ENCODE peak calls at places on chromosomes 16 and 17, in six cellular contexts. L is esophagus muscularis mucosa, J is right cardiac atrium, H is ascending aorta, N is AG04450, E is tibial artery. S is an unnamed sample.

GRCh38 chr16:2515180-2515803 is 1.5 kb downstream of the ATP6V0C start:
- DNase-seq in L (no peak), J (peak; percentile 22), H (no peak), N (no peak), E (no peak), S (no peak)

GRCh38 chr17:4948997-4949320 is 629 bp upstream of the PFN1 start:
- DNase-seq in L (peak; percentile 93), J (peak; percentile 87), H (peak; percentile 91), N (no peak), E (peak; percentile 78), S (peak; percentile 51)

GRCh38 chr16:88731699-88732098 is 25.4 kb downstream of the CTU2 start:
- DNase-seq in L (no peak), J (no peak), H (no peak), N (no peak), E (no peak), S (no peak)

GRCh38 chr17:3635474-3636153 is 436 bp downstream of the SHPK start:
- DNase-seq in L (no peak), J (no peak), H (no peak), N (no peak), E (no peak), S (no peak)

GRCh38 chr17:2911035-2911754 is 115.0 kb downstream of the RAP1GAP2 start:
- DNase-seq in L (no peak), J (no peak), H (no peak), N (no peak), E (no peak), S (no peak)

GRCh38 chr16:50742521-50743150 is 750 bp downstream of the CYLD start:
- DNase-seq in L (peak; percentile 89), J (peak; percentile 37), H (peak; percentile 68), N (no peak), E (peak; percentile 31), S (no peak)

GRCh38 chr17:81059026-81059425 is 24.1 kb downstream of the BAIAP2 start:
- DNase-seq in L (no peak), J (peak; percentile 34), H (no peak), N (no peak), E (no peak), S (no peak)

GRCh38 chr17:7045492-7046126 is 1.7 kb upstream of the SLC16A11 start:
- DNase-seq in L (no peak), J (no peak), H (no peak), N (peak; percentile 67), E (no peak), S (no peak)

GRCh38 chr17:2362416-2362815 is 25.1 kb downstream of the SGSM2 start:
- DNase-seq in L (no peak), J (no peak), H (no peak), N (no peak), E (no peak), S (no peak)

GRCh38 chr16:6684076-6684673 is 648.5 kb upstream of the RBFOX1 start:
- DNase-seq in L (peak; percentile 89), J (no peak), H (no peak), N (no peak), E (no peak), S (peak; percentile 7)

GRCh38 chr17:13462161-13462560 is 139.6 kb downstream of the HS3ST3A1 start:
- DNase-seq in L (peak; percentile 80), J (no peak), H (no peak), N (peak; percentile 55), E (no peak), S (no peak)

GRCh38 chr17:21376835-21377690 is 906 bp downstream of the KCNJ12 start:
- DNase-seq in L (no peak), J (peak; percentile 40), H (no peak), N (no peak), E (no peak), S (no peak)

GRCh38 chr17:58384900-58385299 is 32.4 kb downstream of the RNF43 start:
- DNase-seq in L (no peak), J (no peak), H (no peak), N (no peak), E (no peak), S (no peak)

GRCh38 chr17:58382885-58383248 is 30.9 kb upstream of the SUPT4H1 start:
- DNase-seq in L (no peak), J (no peak), H (no peak), N (no peak), E (no peak), S (no peak)

GRCh38 chr17:58385359-58385899 is 31.9 kb downstream of the RNF43 start:
- DNase-seq in L (no peak), J (no peak), H (no peak), N (no peak), E (no peak), S (no peak)

GRCh38 chr17:58382108-58382884 is 30.3 kb upstream of the SUPT4H1 start:
- DNase-seq in L (no peak), J (no peak), H (no peak), N (no peak), E (no peak), S (no peak)

DNA sequence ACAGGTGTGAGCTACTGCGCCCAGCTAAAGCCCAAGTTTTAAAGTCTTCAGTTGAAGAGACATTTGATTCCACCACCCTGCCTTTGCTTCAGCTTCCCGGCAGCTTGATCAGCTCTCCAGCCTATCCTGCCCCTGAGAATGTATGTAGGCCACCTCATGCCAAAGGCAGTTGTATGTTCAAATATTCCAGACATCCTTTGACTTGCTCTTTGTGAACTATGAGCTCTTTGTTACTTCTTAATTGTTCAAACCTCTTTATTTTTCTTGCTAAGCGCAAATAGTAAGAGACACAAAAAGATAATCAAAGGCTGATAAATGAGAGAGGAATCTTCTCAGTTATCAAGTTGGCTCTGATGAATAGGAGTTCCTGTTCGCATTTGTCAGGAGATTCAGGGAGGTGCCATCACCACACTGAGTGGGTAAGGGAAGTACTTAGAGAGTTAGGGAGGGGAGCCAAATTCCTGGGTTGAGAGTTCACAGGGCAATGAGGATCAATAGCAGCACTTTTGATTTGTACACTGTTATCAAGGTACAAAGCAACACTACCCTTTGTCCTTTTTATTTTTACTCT is 32.0 kb upstream of the SUPT4H1 start:
- DNase-seq in L (no peak), J (no peak), H (no peak), N (no peak), E (no peak), S (no peak)
- H3K27ac ChIP-seq in L (no peak overlapping the region), J (no peak overlapping the region), H (no peak overlapping the region), N (no peak overlapping the region), E (no peak overlapping the region), S (no peak overlapping the region)

DNA sequence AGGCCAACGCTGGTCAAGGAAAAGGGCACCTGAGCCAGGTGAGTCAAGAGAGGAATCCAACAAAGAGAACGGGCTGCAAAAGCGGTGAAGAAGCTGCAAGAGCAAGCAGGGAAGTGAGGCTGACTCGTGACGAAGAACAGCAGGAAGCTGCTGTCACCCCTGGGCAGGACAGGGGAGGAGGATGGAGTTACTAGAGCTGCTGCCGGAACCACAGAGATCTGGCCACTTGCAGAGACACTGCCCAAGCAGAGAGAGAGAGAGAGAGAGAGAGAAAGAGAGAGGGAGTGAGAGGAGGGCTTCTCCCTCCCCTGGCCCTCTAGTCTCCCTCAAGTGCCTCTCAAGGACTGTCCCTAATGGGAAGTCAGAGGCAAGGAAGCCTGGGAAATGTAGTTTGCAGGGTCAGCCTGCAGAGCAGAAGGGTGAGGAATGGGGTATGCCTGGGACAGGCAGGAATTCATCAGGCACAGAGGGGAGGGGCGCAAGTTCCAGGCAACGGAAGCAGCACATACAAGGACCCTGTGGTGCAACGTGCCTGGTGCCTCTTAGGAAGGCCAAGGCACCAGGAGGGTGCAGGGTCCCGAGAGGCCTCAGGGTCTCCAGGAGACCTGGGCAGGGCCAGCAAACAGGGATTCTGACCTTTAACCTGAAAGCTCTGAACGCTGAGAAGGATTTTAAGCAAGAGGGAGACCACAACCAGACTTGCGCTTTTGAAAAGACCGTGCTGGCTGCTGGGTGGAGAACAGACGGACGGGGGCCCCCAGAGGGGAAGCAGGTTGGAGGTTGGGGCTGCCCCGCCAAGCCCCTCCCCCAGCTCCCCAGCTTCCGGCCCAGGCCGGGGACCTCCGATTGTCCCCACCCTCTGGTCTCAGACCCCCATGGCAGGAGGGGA is 45.8 kb upstream of the CIBAR2 start:
- DNase-seq in L (no peak), J (no peak), H (no peak), N (no peak), E (no peak), S (no peak)
- H3K27ac ChIP-seq in L (no peak overlapping the region), J (peak overlapping the region; percentile 77), H (no peak overlapping the region), N (no peak overlapping the region), E (no peak overlapping the region), S (no peak overlapping the region)

GRCh38 chr17:17041018-17041521 is 1.2 kb upstream of the MPRIP start:
- DNase-seq in L (no peak), J (no peak), H (no peak), N (no peak), E (peak; percentile 20), S (peak; percentile 18)
- H3K27ac ChIP-seq in L (peak overlapping the region; percentile 80), J (peak overlapping the region; percentile 76), H (peak overlapping the region; percentile 57), N (no peak overlapping the region), E (peak overlapping the region; percentile 64), S (peak overlapping the region; percentile 79)

GRCh38 chr16:81696959-81697293 is 82.2 kb upstream of the PLCG2 start:
- DNase-seq in L (no peak), J (no peak), H (no peak), N (no peak), E (no peak), S (no peak)

GRCh38 chr16:81699596-81699995 is 79.5 kb upstream of the PLCG2 start:
- DNase-seq in L (no peak), J (no peak), H (no peak), N (no peak), E (no peak), S (no peak)

GRCh38 chr16:81697321-81697885 is 81.7 kb upstream of the PLCG2 start:
- DNase-seq in L (no peak), J (peak; percentile 48), H (no peak), N (no peak), E (no peak), S (peak; percentile 44)

GRCh38 chr16:81696136-81696958 is 82.7 kb upstream of the PLCG2 start:
- DNase-seq in L (no peak), J (no peak), H (no peak), N (no peak), E (no peak), S (no peak)

DNA sequence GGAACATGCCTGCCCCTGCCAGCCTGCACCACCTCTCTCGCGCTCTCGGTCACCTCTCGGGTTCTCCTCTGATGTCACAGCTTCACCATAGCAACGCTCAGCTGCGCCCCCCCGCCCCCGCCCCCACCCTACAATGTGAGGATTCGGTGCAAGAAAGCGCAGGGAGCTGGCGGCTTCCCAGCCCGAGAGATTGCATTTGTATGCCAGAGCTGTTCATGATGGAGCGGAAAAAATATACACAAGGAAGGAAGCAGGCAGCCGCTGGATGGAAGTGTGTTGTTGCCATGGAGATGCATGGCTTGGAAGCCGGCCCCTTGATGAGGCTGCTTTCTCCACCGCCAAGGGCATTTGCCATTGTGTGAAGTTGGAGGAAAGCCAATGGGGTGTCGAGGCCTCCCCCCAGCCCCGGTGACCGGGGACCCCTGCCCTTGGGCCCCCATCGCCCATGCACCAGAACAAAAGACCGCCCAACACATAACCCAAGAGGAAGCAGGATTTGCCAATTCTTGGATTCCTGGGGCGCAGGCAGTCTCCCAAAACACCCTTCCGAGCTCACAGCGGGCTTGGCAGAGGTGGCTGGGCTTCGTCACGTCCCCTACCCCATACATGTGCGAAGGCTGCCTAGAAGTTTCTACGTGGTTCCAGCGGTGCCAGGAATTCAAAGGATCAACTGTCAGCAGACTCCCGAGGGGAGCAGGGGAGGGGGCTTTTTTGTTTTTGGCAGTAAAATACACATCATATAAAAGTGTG is 81.0 kb upstream of the PLCG2 start:
- DNase-seq in L (no peak), J (peak; percentile 55), H (no peak), N (no peak), E (no peak), S (no peak)
- H3K27ac ChIP-seq in L (peak overlapping the region; percentile 85), J (peak overlapping the region; percentile 23), H (no peak overlapping the region), N (no peak overlapping the region), E (no peak overlapping the region), S (no peak overlapping the region)